ENCODE peak calls at places on chromosomes 13 and 19, in four cellular contexts. J is retina; X is fibroblast of mammary gland; Q is stimulated activated CD4-positive, alpha-beta T cell treated with anti-CD3 and anti-CD28 coated beads, Interleukin-4, amount 100 ng/mL, for 48 hours. U is an unnamed sample.

GRCh38 chr13:109586509-109587346 is 199.7 kb downstream of the IRS2 start:
- DNase-seq in J (no peak), X (no peak), Q (no peak), U (no peak)

GRCh38 chr19:2631213-2631821 is 71.2 kb downstream of the GNG7 start:
- DNase-seq in J (no peak), Q (no peak), X (peak), U (no peak)

GRCh38 chr13:100529666-100530065 is 58.9 kb downstream of the GGACT start:
- DNase-seq in Q (no peak), J (no peak), X (no peak), U (no peak)

GRCh38 chr13:30216111-30216510 is 91.2 kb downstream of the KATNAL1 start:
- DNase-seq in J (no peak), X (no peak), Q (no peak), U (no peak)

GRCh38 chr13:40494932-40495619 is 171.4 kb downstream of the FOXO1 start:
- DNase-seq in Q (no peak), X (no peak), J (no peak), U (no peak)

GRCh38 chr19:47541507-47541906 is 26.6 kb upstream of the NAPA start:
- DNase-seq in X (no peak), Q (no peak), J (no peak), U (no peak)

GRCh38 chr19:16233081-16233776 is 35.5 kb downstream of the AP1M1 start:
- DNase-seq in Q (no peak), X (no peak), J (no peak), U (no peak)

GRCh38 chr19:34375598-34375997 is 10.6 kb downstream of the GPI start:
- DNase-seq in Q (no peak), X (peak), J (no peak), U (no peak)

GRCh38 chr19:6674868-6675305 is 4.9 kb upstream of the TNFSF14 start:
- DNase-seq in J (no peak), Q (peak), X (peak), U (peak)

GRCh38 chr19:10544753-10545251 is 1.1 kb downstream of the ATG4D start:
- DNase-seq in Q (no peak), X (no peak), J (no peak), U (no peak)